ENCODE peak calls at places on chromosomes 12 and 14, in four cellular contexts. O is stomach, P is suprapubic skin, E is endothelial cell of umbilical vein. D is an unnamed sample.

GRCh38 chr14:33061667-33062325 is 123.1 kb downstream of the NPAS3 start:
- DNase-seq in P (no peak), E (no peak), O (no peak), D (no peak)

GRCh38 chr12:75488553-75488952 is 8.0 kb downstream of the GLIPR1 start:
- DNase-seq in E (no peak), O (no peak), P (no peak), D (no peak)

GRCh38 chr14:77007339-77007974 is 21.1 kb downstream of the IRF2BPL start:
- DNase-seq in O (no peak), E (no peak), P (no peak), D (no peak)

GRCh38 chr12:69901141-69901900 is 76.3 kb downstream of the MYRFL start:
- DNase-seq in O (no peak), P (no peak), E (peak; percentile 67), D (no peak)

GRCh38 chr12:47377414-47378221 is 297.9 kb upstream of the AMIGO2 start:
- DNase-seq in E (peak; percentile 97), P (peak; percentile 94), O (peak; percentile 72), D (peak; percentile 99)

GRCh38 chr12:83826112-83826511 is 1086.5 kb downstream of the SLC6A15 start:
- DNase-seq in P (no peak), O (peak; percentile 35), E (peak; percentile 8), D (no peak)

GRCh38 chr14:105472496-105472991 is 2.1 kb upstream of the CRIP2 start:
- DNase-seq in O (peak; percentile 71), P (no peak), E (no peak), D (no peak)

GRCh38 chr12:52023182-52023975 is 16.6 kb downstream of the TAMALIN start:
- DNase-seq in E (peak; percentile 89), P (peak; percentile 94), O (peak; percentile 93), D (peak; percentile 94)

GRCh38 chr14:54747616-54748015 is 155.0 kb downstream of the GCH1 start:
- DNase-seq in E (no peak), O (no peak), P (no peak), D (no peak)

GRCh38 chr12:88546851-88547250 is 33.4 kb downstream of the KITLG start:
- DNase-seq in P (no peak), E (no peak), O (no peak), D (no peak)

GRCh38 chr12:119631930-119632678 is 35.8 kb upstream of the PRKAB1 start:
- DNase-seq in P (no peak), O (no peak), E (no peak), D (no peak)

GRCh38 chr14:23296012-23296777 is 6.5 kb downstream of the PPP1R3E start:
- DNase-seq in P (no peak), E (no peak), O (no peak), D (no peak)

GRCh38 chr14:88551094-88551870 is 3.5 kb downstream of the PTPN21 start:
- DNase-seq in O (peak; percentile 85), E (peak; percentile 80), P (peak; percentile 90), D (peak; percentile 91)

GRCh38 chr12:28872654-28873268 is 276.3 kb upstream of the FAR2 start:
- DNase-seq in E (peak; percentile 70), O (peak; percentile 25), P (no peak), D (no peak)

GRCh38 chr14:56811596-56812363 is 1.5 kb upstream of the OTX2 start:
- DNase-seq in P (no peak), O (no peak), E (no peak), D (no peak)

GRCh38 chr12:122732170-122732569 is 1.5 kb upstream of the HCAR1 start:
- DNase-seq in P (no peak), E (no peak), O (no peak), D (no peak)

GRCh38 chr12:120496353-120497340 is 734 bp downstream of the DYNLL1 start:
- DNase-seq in E (peak; percentile 51), O (peak; percentile 59), P (peak; percentile 86), D (peak; percentile 84)

GRCh38 chr14:29558516-29558915 is 369.1 kb downstream of the PRKD1 start:
- DNase-seq in E (no peak), O (no peak), P (no peak), D (no peak)

GRCh38 chr14:101119830-101120571 is 216.5 kb upstream of the RTL1 start:
- DNase-seq in O (peak; percentile 22), E (no peak), P (no peak), D (peak; percentile 56)

GRCh38 chr12:321606-322326 is 59.1 kb upstream of the SLC6A13 start:
- DNase-seq in P (no peak), E (peak; percentile 12), O (no peak), D (no peak)

GRCh38 chr12:69067713-69068112 is 134.7 kb upstream of the CPM start:
- DNase-seq in P (no peak), O (no peak), E (no peak), D (no peak)

GRCh38 chr12:115618105-115618504 is 659.4 kb downstream of the MED13L start:
- DNase-seq in E (no peak), O (no peak), P (no peak), D (no peak)

GRCh38 chr12:93777249-93777648 is 100.1 kb downstream of the CRADD start:
- DNase-seq in O (no peak), P (no peak), E (peak; percentile 85), D (no peak)

GRCh38 chr12:93782854-93783253 is 105.7 kb downstream of the CRADD start:
- DNase-seq in E (no peak), P (no peak), O (no peak), D (no peak)

GRCh38 chr12:93776581-93777018 is 99.4 kb downstream of the CRADD start:
- DNase-seq in O (no peak), E (no peak), P (no peak), D (no peak)

GRCh38 chr12:93778306-93778705 is 101.1 kb downstream of the CRADD start:
- DNase-seq in E (peak; percentile 82), O (no peak), P (no peak), D (peak; percentile 87)

DNA sequence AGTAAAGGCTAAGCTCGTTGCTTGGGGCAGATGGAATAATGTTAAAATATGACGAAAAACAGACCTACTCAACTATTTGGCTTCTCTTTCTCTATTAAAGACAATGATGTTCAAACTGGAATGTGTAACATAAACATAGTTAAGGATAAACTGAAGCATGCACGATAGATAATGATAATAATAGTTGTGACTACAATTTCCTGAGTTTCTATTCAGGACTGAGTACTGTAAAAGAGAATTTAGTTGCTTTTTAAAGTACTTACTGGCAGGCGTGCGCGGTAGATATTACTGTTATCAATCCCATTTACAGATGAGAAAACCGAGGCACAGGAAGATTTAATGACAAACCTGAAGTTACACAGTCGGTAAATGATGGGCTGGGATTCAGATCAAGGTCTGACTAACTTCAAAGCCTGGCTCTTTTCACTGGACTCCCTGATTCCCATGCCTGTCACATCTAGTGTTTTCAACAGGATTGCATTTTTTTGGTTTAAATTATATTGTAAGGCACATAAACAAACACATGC is 103.0 kb downstream of the CRADD start:
- DNase-seq in E (no peak), P (no peak), O (no peak), D (peak; percentile 65)
- H3K27ac ChIP-seq in E (no peak overlapping the region), P (peak overlapping the region; percentile 4), O (no peak overlapping the region), D (peak overlapping the region; percentile 89)

DNA sequence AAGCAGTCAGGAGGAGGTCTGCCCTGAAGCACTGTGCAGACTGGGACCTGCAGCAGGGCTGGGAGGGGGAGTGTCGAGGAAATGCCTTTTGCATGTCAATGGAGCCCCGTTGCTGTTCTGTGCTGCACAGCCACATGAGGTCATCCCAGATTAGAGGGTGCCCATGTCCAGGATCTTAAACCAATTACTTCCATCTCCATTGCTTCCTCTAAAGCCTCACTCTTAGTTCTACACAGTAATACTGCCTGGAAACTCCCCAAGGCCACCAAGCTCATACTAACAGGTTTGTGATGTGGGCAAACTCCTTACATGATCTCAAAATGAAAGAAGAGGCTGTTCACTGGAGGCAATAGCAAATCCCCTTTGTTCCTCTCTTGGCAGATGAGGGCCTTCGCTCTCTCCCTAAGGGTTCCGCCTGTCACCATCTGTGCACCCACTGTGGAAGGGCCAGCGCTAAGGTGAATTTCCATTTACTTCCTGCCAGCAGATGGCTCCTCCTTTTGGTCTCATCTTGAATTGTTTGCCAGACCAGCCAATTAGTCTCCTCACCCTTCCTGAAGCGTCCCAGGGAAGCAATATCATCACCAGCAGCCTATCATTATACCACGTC is 35.4 kb upstream of the LTA4H start:
- DNase-seq in E (peak; percentile 66), O (no peak), P (no peak), D (no peak)
- TF ChIP-seq POLR2AphosphoS5 in E (no peak), O (no peak), P (no peak), D (no peak)

GRCh38 chr12:124909831-124910560 is 4.5 kb downstream of the UBC start:
- DNase-seq in P (no peak), O (no peak), E (no peak), D (no peak)

GRCh38 chr12:124906606-124907261 is 7.7 kb downstream of the UBC start:
- DNase-seq in E (peak; percentile 95), P (peak; percentile 94), O (peak; percentile 94), D (peak; percentile 95)

GRCh38 chr12:124913474-124914391 is 717 bp downstream of the UBC start:
- DNase-seq in O (peak; percentile 91), P (peak; percentile 95), E (peak; percentile 78), D (peak; percentile 94)

GRCh38 chr12:124914392-124915248 is at the start of gene UBC:
- DNase-seq in O (peak; percentile 93), E (peak; percentile 88), P (peak; percentile 98), D (peak; percentile 98)

DNA sequence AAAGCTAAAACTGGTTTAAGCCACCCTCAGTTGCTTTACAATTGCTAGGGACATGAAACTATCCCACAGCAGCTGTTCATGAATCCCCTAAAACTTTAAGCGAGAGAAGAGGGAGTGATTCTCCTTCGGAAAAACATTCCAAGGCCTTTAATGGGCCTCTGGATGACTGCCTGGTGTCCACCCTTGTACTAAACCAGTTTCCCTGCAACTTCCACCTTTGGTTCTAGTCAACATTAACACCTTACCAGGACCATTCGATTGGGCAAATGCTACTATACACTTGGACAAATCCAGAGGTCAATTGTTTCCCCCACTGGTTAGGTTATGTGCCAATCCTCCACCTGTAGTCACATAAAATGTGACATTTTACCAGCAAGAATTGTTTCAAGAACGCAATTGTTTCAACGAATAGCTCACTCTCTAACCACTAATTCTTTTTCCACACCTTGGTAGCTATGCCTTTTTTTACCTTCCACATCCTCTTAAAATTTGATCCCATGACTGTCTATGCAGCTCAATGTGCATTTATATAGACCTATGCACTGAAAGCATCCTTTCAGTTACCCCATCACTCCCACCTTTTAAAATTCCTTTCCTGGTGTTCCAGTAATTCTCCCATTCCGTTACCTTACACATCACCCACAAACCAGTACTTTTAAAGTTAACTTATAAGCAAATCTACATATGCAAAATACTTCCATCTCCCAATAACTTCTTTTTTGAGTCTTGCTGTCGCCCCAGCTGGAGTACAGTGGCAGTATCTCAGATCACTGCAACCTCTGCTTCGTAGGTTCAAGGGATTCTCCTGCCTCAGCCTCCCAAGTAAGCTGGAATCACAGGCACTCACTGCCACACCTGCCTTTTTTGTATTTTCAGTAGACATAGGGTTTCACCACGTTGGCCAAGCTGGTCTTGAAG is 3.6 kb downstream of the UBC start:
- DNase-seq in P (no peak), E (no peak), O (no peak), D (no peak)
- H3K27ac ChIP-seq in P (peak overlapping the region; percentile 29), E (no peak overlapping the region), O (peak overlapping the region; percentile 41), D (peak overlapping the region; percentile 67)

DNA sequence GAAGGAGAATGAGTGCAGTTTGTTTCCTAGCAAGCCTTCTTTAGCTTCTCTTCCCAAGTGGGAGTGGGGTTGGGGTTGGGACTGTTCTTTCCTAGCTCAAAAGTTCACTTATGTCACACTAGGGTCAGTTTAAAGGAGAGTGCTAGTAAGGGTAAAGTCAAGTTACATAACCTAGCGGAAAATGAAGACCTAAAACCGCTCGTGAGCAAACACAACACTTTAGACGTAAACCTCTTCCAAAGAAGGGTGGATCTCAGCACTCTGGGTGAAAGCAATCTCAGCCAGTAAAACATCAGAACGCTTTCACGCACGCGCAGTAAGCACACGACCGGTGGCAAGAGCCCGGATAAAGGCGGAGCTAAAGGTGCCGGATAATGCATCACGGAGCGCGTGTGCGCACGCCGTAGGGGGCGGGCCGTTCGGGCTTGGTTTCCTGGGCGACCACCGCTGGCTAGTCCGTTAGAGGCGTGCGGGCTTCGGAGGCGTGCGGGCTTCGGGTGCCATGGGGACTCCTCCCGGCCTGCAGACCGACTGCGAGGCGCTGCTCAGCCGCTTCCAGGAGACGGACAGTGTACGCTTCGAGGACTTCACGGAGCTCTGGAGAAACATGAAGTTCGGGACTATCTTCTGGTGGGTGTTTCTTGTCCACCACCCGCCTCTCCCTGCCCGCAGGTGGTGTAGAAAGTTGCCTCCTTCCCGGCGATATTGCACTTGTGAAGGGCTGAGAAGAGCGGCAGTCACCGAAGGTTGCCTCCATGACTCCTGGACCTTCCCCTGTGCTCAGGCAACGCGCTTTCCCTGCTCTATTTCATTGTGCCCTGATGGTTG is at the start of gene SNAPC1:
- DNase-seq in P (peak; percentile 98), E (peak; percentile 98), O (peak; percentile 97), D (peak; percentile 98)
- TF ChIP-seq POLR2AphosphoS5 in P (no peak), E (peak; percentile 87), O (peak; percentile 74), D (peak; percentile 94)

D was measured in sigmoid colon.